ENCODE peak calls at places on chromosome 7, in eight cellular contexts. Z, N, Q, M, E, K, Y and F are unnamed samples.

GRCh38 chr7:141118809-141119586 is 45.1 kb downstream of the TMEM178B start:
- DNase-seq in Z (no peak), N (no peak), Q (no peak), M (no peak), E (no peak), K (no peak), Y (no peak), F (no peak)

GRCh38 chr7:123096976-123097375 is 101.5 kb upstream of the TAS2R16 start:
- DNase-seq in Z (no peak), N (no peak), Q (no peak), M (no peak), E (no peak), K (no peak), Y (no peak), F (no peak)

GRCh38 chr7:21642422-21642821 is 99.6 kb downstream of the DNAH11 start:
- DNase-seq in Z (no peak), N (no peak), Q (no peak), M (no peak), E (no peak), K (no peak), Y (no peak), F (no peak)

GRCh38 chr7:45937301-45937700 is 16.2 kb upstream of the IGFBP3 start:
- DNase-seq in Z (no peak), N (no peak), Q (no peak), M (no peak), E (no peak), K (no peak), Y (no peak), F (no peak)

GRCh38 chr7:149199234-149199990 is 4.1 kb downstream of the ZNF282 start:
- DNase-seq in Z (no peak), N (no peak), Q (no peak), M (no peak), E (no peak), K (no peak), Y (no peak), F (no peak)

GRCh38 chr7:149196705-149197171 is 1.4 kb downstream of the ZNF282 start:
- DNase-seq in Z (no peak), N (no peak), Q (no peak), M (peak; percentile 18), E (no peak), K (no peak), Y (no peak), F (no peak)

GRCh38 chr7:64807731-64808365 is 13.6 kb downstream of the ZNF138 start:
- DNase-seq in Z (no peak), N (no peak), Q (no peak), M (no peak), E (no peak), K (no peak), Y (no peak), F (no peak)

GRCh38 chr7:86708334-86708733 is 64.6 kb downstream of the GRM3 start:
- DNase-seq in Z (no peak), N (no peak), Q (no peak), M (no peak), E (no peak), K (no peak), Y (no peak), F (no peak)

GRCh38 chr7:130959743-130960207 is 225.8 kb upstream of the KLF14 start:
- DNase-seq in Z (no peak), N (no peak), Q (no peak), M (peak; percentile 80), E (no peak), K (no peak), Y (no peak), F (no peak)

GRCh38 chr7:107564553-107565298 is 955 bp downstream of the DUS4L start:
- DNase-seq in Z (no peak), N (no peak), Q (no peak), M (peak; percentile 62), E (no peak), K (no peak), Y (no peak), F (no peak)

GRCh38 chr7:7176421-7177043 is 5.8 kb upstream of the C1GALT1 start:
- DNase-seq in Z (no peak), N (no peak), Q (no peak), M (peak; percentile 80), E (no peak), K (no peak), Y (no peak), F (no peak)

GRCh38 chr7:41574377-41574776 is 128.5 kb downstream of the INHBA start:
- DNase-seq in Z (no peak), N (no peak), Q (no peak), M (no peak), E (no peak), K (no peak), Y (no peak), F (no peak)

GRCh38 chr7:2115739-2116065 is 117.0 kb downstream of the MAD1L1 start:
- DNase-seq in Z (peak; percentile 51), N (no peak), Q (no peak), M (no peak), E (no peak), K (no peak), Y (no peak), F (no peak)

GRCh38 chr7:27143022-27143949 is at the start of gene HOXA5:
- DNase-seq in Z (no peak), N (peak; percentile 58), Q (peak; percentile 80), M (peak; percentile 73), E (peak; percentile 78), K (no peak), Y (peak; percentile 87), F (no peak)

GRCh38 chr7:124777268-124777667 is 11.7 kb upstream of the GPR37 start:
- DNase-seq in Z (no peak), N (no peak), Q (no peak), M (no peak), E (no peak), K (no peak), Y (no peak), F (no peak)

GRCh38 chr7:73478549-73478948 is 43.5 kb downstream of the BAZ1B start:
- DNase-seq in Z (no peak), N (no peak), Q (no peak), M (no peak), E (no peak), K (no peak), Y (no peak), F (no peak)

GRCh38 chr7:55178292-55178862 is 159.6 kb downstream of the EGFR start:
- DNase-seq in Z (no peak), N (no peak), Q (no peak), M (no peak), E (no peak), K (no peak), Y (no peak), F (no peak)

GRCh38 chr7:132251327-132251659 is 325.0 kb downstream of the PLXNA4 start:
- DNase-seq in Z (peak; percentile 79), N (no peak), Q (peak; percentile 98), M (peak; percentile 44), E (no peak), K (no peak), Y (no peak), F (no peak)

GRCh38 chr7:93185303-93186027 is 37.3 kb upstream of the SAMD9L start:
- DNase-seq in Z (no peak), N (no peak), Q (no peak), M (peak; percentile 26), E (no peak), K (no peak), Y (no peak), F (no peak)

GRCh38 chr7:30379131-30379530 is 94.7 kb downstream of the ZNRF2 start:
- DNase-seq in Z (no peak), N (no peak), Q (no peak), M (no peak), E (no peak), K (no peak), Y (no peak), F (no peak)

GRCh38 chr7:155263522-155264197 is 34.0 kb upstream of the INSIG1 start:
- DNase-seq in Z (no peak), N (no peak), Q (no peak), M (no peak), E (peak; percentile 48), K (no peak), Y (no peak), F (no peak)

GRCh38 chr7:138667535-138667934 is 33.6 kb downstream of the SVOPL start:
- DNase-seq in Z (no peak), N (no peak), Q (no peak), M (no peak), E (no peak), K (no peak), Y (no peak), F (no peak)

GRCh38 chr7:27202018-27202740 is 2.3 kb upstream of the HOXA13 start:
- DNase-seq in Z (no peak), N (no peak), Q (no peak), M (no peak), E (no peak), K (no peak), Y (no peak), F (no peak)

GRCh38 chr7:44535348-44536064 is 5.6 kb downstream of the NPC1L1 start:
- DNase-seq in Z (no peak), N (no peak), Q (no peak), M (no peak), E (no peak), K (no peak), Y (no peak), F (no peak)
- TF ChIP-seq CTCF in Z (no peak), N (no peak), Q (no peak), M (no peak), E (no peak), K (no peak), Y (no peak), F (no peak)

GRCh38 chr7:47170516-47170915 is 411.4 kb downstream of the TNS3 start:
- DNase-seq in Z (no peak), N (no peak), Q (no peak), M (no peak), E (no peak), K (no peak), Y (no peak), F (no peak)
- TF ChIP-seq CTCF in Z (peak; percentile 27), N (no peak), Q (peak; percentile 20), M (peak; percentile 36), E (peak; percentile 32), K (no peak), Y (peak; percentile 36), F (no peak)

DNA sequence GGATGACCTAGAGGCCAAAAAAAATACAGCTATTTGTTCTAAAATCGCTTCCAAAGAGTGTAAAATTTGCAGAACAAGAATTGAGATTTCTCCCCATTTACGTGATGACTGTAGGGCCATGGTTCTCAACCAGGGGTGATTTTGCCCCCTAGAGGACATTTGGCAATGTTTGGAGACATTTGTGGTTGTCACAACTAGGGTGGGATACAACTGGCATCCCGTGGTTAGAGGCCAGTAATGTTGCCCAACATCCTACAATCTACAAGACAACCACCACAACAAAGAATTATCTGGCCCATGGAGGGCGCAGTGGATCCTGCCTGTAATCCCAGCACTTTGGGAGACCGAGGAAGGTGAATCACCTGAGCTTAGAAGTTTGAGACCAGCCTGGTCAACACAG is 22.8 kb upstream of the MALSU1 start:
- DNase-seq in Z (no peak), N (no peak), Q (no peak), M (peak; percentile 14), E (no peak), K (no peak), Y (no peak), F (no peak)
- TF ChIP-seq CTCF in Z (no peak), N (no peak), Q (no peak), M (no peak), E (no peak), K (no peak), Y (no peak), F (peak; percentile 13)

DNA sequence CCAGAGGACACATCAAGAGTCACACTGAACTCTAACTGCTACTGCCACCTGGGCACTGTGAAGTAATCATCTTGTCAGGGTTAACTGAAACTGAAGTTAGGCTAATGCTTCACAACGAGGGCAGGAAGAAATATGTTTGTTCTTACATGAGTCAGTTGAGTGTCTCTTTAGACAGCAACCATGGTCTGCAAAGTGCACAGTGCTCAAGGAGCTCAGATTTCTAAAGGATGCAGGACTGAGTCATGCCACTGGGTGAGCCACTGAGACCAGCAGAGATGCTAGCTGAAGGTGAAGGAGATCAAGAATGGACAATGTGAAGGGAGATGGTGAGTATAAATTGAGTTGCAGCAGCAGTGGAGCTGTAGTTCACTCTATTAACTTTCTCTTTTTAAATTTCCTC is 76.0 kb upstream of the CTTNBP2 start:
- DNase-seq in Z (no peak), N (no peak), Q (no peak), M (no peak), E (no peak), K (no peak), Y (no peak), F (no peak)
- TF ChIP-seq CTCF in Z (no peak), N (no peak), Q (no peak), M (no peak), E (no peak), K (no peak), Y (no peak), F (no peak)